ENCODE peak calls at places on chromosomes 5 and 9, in six cellular contexts. H is AG10803, T is heart right ventricle, Z is PC-3, A is HFF-Myc, V is right lobe of liver. S is an unnamed sample.

GRCh38 chr9:89821081-89821480 is 216.3 kb downstream of the GADD45G start:
- DNase-seq in H (no peak), T (no peak), Z (no peak), A (no peak), V (no peak), S (no peak)

GRCh38 chr5:73822989-73823339 is 197.0 kb downstream of the ARHGEF28 start:
- DNase-seq in H (no peak), T (no peak), Z (peak), A (no peak), V (no peak), S (no peak)

GRCh38 chr5:54691644-54692043 is 174.1 kb downstream of the SNX18 start:
- DNase-seq in H (no peak), T (no peak), Z (no peak), A (no peak), V (no peak), S (no peak)

GRCh38 chr9:107597743-107598217 is 108.2 kb upstream of the KLF4 start:
- DNase-seq in H (no peak), T (no peak), Z (no peak), A (no peak), V (peak), S (no peak)

GRCh38 chr9:105697871-105698270 is 3.5 kb downstream of the TMEM38B start:
- DNase-seq in H (no peak), T (no peak), Z (no peak), A (no peak), V (no peak), S (no peak)

GRCh38 chr9:134882204-134882785 is 1.7 kb downstream of the FCN2 start:
- DNase-seq in H (no peak), T (no peak), Z (no peak), A (no peak), V (no peak), S (no peak)

GRCh38 chr9:71681708-71682268 is 86.5 kb downstream of the CEMIP2 start:
- DNase-seq in H (peak), T (no peak), Z (peak), A (no peak), V (no peak), S (no peak)

GRCh38 chr9:18717751-18718150 is 243.8 kb downstream of the ADAMTSL1 start:
- DNase-seq in H (peak), T (no peak), Z (peak), A (no peak), V (no peak), S (no peak)

GRCh38 chr5:179731791-179732411 is 721 bp upstream of the MAML1 start:
- DNase-seq in H (peak), T (peak), Z (peak), A (peak), V (peak), S (no peak)

GRCh38 chr5:10201223-10201868 is 48.3 kb downstream of the ATPSCKMT start:
- DNase-seq in H (no peak), T (no peak), Z (no peak), A (peak), V (no peak), S (no peak)

GRCh38 chr9:114924327-114924726 is 6.1 kb downstream of the TNFSF8 start:
- DNase-seq in H (no peak), T (no peak), Z (no peak), A (no peak), V (no peak), S (no peak)

GRCh38 chr9:124260769-124261603 is 3.2 kb downstream of the NEK6 start:
- DNase-seq in H (peak), T (no peak), Z (peak), A (no peak), V (no peak), S (no peak)

GRCh38 chr9:32991895-32992595 is 9.4 kb downstream of the APTX start:
- DNase-seq in H (no peak), T (no peak), Z (no peak), A (no peak), V (no peak), S (no peak)

GRCh38 chr5:124919076-124919475 is 172.6 kb upstream of the ZNF608 start:
- DNase-seq in H (no peak), T (no peak), Z (no peak), A (no peak), V (no peak), S (no peak)

GRCh38 chr5:142740903-142741302 is 29.3 kb upstream of the ARHGAP26 start:
- DNase-seq in H (peak), T (no peak), Z (no peak), A (peak), V (no peak), S (no peak)

GRCh38 chr9:131727184-131727785 is 12.6 kb downstream of the RAPGEF1 start:
- DNase-seq in H (peak), T (no peak), Z (no peak), A (no peak), V (no peak), S (no peak)

GRCh38 chr5:109350537-109351270 is 59.1 kb downstream of the PJA2 start:
- DNase-seq in H (peak), T (no peak), Z (no peak), A (no peak), V (no peak), S (no peak)

GRCh38 chr5:31921852-31922305 is 252.2 kb downstream of the GOLPH3 start:
- DNase-seq in H (peak), T (no peak), Z (peak), A (no peak), V (no peak), S (no peak)

GRCh38 chr5:139177809-139178581 is 20.2 kb downstream of the SIL1 start:
- DNase-seq in H (no peak), T (peak), Z (no peak), A (no peak), V (peak), S (no peak)

GRCh38 chr9:106616026-106616425 is 246.9 kb upstream of the ZNF462 start:
- DNase-seq in H (no peak), T (no peak), Z (no peak), A (no peak), V (no peak), S (no peak)

DNA sequence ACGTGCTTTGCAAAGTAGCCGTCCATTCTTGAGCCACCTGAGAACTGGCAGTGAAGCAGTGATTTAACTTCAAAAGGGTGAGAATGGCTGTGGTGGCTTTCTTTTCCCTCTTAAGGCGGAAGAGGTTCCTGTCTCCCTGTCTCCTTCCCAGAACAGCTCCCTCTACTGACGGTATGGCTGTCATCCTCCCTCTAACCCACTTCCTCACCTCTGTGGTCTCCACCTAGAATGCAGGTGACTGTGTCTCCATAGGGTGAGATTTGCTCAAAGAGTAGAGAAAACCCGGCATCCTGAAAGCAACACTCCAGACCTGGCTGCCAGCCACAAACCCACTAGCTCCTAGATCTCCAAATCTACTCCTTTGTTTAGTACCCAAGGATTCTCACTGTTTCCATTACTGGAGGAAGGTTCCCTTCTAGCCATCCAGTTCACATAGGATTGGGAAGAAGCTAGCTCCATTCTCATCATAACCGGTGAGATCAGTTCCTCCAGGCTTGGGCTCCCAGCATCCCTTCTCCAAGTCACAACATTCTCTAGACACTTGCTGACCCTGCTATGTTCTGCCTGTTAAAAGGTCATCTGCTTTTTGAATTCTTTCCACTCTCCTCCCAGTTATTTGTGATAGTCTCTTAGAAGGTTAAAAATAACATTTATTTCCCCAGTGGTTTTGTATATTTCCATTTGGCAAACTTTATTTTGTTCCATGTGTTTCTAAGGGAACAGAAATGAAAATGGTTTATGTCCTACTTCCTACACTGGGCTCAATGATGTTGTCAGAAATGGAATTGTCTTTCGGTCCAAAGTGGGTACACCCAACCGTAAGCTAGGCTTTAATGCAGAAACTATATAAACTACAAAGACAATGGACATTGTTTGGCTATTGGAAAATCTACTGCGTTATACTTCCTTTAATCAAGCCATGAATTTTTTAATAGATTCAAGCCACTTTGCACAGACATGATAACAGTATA is 269.4 kb downstream of the CWC27 start:
- DNase-seq in H (no peak), T (no peak), Z (peak), A (no peak), V (peak), S (no peak)
- TF ChIP-seq CTCF in H (peak), T (peak), Z (peak), A (peak), V (peak), S (peak)

DNA sequence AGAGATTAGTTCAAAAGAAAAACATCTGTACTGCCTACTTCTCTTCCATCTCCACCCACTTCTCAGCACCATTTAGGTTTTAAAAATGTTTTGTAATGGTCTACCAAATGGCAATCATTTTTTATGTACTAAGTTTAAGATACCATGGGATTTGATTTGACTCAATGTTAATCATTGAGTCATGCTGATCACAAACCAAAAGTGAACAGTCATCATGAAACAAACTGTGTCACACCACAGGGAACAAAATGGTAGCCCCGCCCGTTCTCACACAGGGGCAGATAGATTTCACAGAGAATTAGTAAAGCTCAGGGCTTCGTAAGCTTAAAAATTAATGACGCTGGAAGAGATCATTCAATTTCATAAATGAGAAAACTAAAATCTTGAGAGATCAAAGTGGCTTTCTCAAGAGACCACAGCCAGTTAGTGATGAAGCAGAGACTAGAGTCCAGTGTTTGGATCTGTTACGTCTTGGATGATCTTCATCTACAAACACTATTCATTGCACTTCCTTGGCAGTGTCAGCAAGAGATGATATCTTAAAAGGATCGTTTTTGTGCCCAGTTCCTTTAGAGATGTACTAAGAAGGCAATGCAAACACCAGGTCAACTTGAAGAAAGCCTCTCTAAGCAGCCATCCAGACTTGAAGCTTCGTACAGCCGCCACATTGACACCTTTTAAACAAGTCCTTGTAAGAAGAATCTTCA is 33.9 kb upstream of the TRIO start:
- DNase-seq in H (peak), T (no peak), Z (peak), A (no peak), V (no peak), S (no peak)
- H3K4me3 ChIP-seq in H (no peak), T (no peak), Z (peak), A (no peak), V (no peak), S (no peak)

DNA sequence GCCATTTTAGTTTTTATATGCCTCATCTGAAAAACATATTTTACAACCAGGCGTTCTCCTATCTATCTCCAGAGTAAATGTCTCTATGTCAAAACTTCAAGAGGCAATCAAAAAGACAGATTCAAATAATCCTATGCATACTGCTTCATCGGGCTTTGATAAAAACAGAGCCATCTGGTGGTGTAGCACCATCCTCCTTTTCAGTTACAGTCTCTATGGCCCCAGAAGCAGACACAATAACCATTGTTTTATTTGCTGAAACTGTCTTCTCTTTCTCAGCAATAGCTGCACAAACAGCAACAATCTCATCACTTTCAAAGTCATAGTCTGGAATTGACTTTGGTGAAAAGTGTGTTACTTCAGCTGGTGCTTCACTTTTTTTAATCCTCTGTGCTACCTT is 36.3 kb downstream of the PTGER4 start:
- DNase-seq in H (no peak), T (no peak), Z (peak), A (no peak), V (no peak), S (no peak)
- TF ChIP-seq CTCF in H (peak), T (no peak), Z (peak), A (peak), V (peak), S (peak)

GRCh38 chr5:188488-189481 is 2.5 kb upstream of the LRRC14B start:
- DNase-seq in H (peak), T (peak), Z (peak), A (peak), V (peak), S (peak)

GRCh38 chr5:187617-188451 is 3.5 kb upstream of the LRRC14B start:
- DNase-seq in H (peak), T (no peak), Z (no peak), A (no peak), V (no peak), S (no peak)

GRCh38 chr5:189976-190365 is 1.3 kb upstream of the LRRC14B start:
- DNase-seq in H (no peak), T (no peak), Z (no peak), A (no peak), V (no peak), S (no peak)

GRCh38 chr5:190366-191035 is 794 bp upstream of the LRRC14B start:
- DNase-seq in H (no peak), T (no peak), Z (no peak), A (no peak), V (no peak), S (no peak)

GRCh38 chr5:189486-189885 is 1.8 kb upstream of the LRRC14B start:
- DNase-seq in H (no peak), T (no peak), Z (no peak), A (no peak), V (no peak), S (no peak)
- H3K4me3 ChIP-seq in H (no peak), T (no peak), Z (no peak), A (no peak), V (no peak), S (no peak)

DNA sequence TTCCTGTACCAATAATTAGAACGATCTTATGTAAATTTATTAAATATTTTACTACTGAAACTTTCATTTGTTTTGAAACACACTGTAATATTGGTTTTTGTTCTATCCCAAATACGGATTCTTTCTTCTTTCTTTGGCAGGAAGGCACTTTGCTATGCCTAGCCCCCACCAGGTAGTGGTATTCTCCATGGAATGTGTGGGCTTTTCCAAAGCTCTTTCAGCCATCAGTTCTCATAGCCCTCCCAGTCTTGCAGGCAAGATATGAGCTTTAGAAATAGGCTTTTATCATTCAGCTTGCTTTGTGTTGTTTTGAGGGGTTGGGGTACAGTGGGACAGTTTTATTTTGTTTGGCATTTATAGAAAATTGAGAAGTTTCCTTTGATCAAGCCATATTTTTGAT is 107.5 kb downstream of the DMXL1 start:
- DNase-seq in H (no peak), T (no peak), Z (no peak), A (no peak), V (no peak), S (no peak)
- TF ChIP-seq CTCF in H (no peak), T (no peak), Z (no peak), A (no peak), V (no peak), S (no peak)

GRCh38 chr5:174796711-174797192 is 72.4 kb downstream of the MSX2 start:
- DNase-seq in H (no peak), T (no peak), Z (no peak), A (no peak), V (no peak), S (no peak)

GRCh38 chr5:174798411-174798930 is 74.1 kb downstream of the MSX2 start:
- DNase-seq in H (no peak), T (no peak), Z (no peak), A (peak), V (no peak), S (no peak)

GRCh38 chr5:174801798-174802197 is 77.4 kb downstream of the MSX2 start:
- DNase-seq in H (no peak), T (no peak), Z (no peak), A (no peak), V (no peak), S (no peak)

GRCh38 chr5:174800435-174800834 is 76.1 kb downstream of the MSX2 start:
- DNase-seq in H (no peak), T (no peak), Z (no peak), A (no peak), V (no peak), S (no peak)

GRCh38 chr5:174799146-174799545 is 74.8 kb downstream of the MSX2 start:
- DNase-seq in H (peak), T (no peak), Z (no peak), A (peak), V (no peak), S (no peak)
- H3K4me3 ChIP-seq in H (no peak), T (no peak), Z (no peak), A (peak), V (no peak), S (no peak)